ENCODE peak calls at places on chromosomes 13 and 19, in five cellular contexts. F, W, E, C and G are unnamed samples.

GRCh38 chr13:93305886-93306285 is 79.3 kb downstream of the GPC6 start:
- DNase-seq in F (no peak), W (no peak), E (no peak), C (no peak), G (no peak)

GRCh38 chr19:38815059-38816001 is 2.6 kb upstream of the LGALS4 start:
- DNase-seq in F (no peak), W (no peak), E (no peak), C (no peak), G (no peak)

GRCh38 chr19:24003537-24003936 is 83.5 kb upstream of the ZNF254 start:
- DNase-seq in F (no peak), W (no peak), E (no peak), C (no peak), G (no peak)

GRCh38 chr19:40549007-40549708 is 27.5 kb upstream of the SHKBP1 start:
- DNase-seq in F (peak), W (peak), E (peak), C (peak), G (peak)

GRCh38 chr19:29538651-29539050 is 12.9 kb downstream of the VSTM2B start:
- DNase-seq in F (no peak), W (no peak), E (no peak), C (no peak), G (no peak)

GRCh38 chr19:38132781-38133180 is 91.2 kb downstream of the DPF1 start:
- DNase-seq in F (no peak), W (no peak), E (no peak), C (no peak), G (no peak)

GRCh38 chr13:44879452-44880058 is 109.7 kb downstream of the NUFIP1 start:
- DNase-seq in F (peak), W (no peak), E (peak), C (no peak), G (no peak)

GRCh38 chr13:50955212-50955611 is 45.6 kb downstream of the RNASEH2B start:
- DNase-seq in F (no peak), W (no peak), E (no peak), C (no peak), G (no peak)

GRCh38 chr19:56507446-56508281 is at the start of gene ZNF471:
- DNase-seq in F (peak), W (peak), E (peak), C (peak), G (peak)

GRCh38 chr13:23848639-23849282 is 40.4 kb downstream of the MIPEP start:
- DNase-seq in F (no peak), W (no peak), E (no peak), C (no peak), G (no peak)

GRCh38 chr19:19485161-19485997 is 30.0 kb downstream of the TSSK6 start:
- DNase-seq in F (no peak), W (peak), E (peak), C (no peak), G (no peak)

GRCh38 chr19:29662604-29663404 is 2.5 kb upstream of the PLEKHF1 start:
- DNase-seq in F (peak), W (no peak), E (peak), C (no peak), G (no peak)

GRCh38 chr19:42270346-42271044 is 1.4 kb downstream of the CIC start:
- DNase-seq in F (peak), W (no peak), E (peak), C (no peak), G (no peak)

GRCh38 chr13:96214804-96215445 is 125.0 kb downstream of the HS6ST3 start:
- DNase-seq in F (no peak), W (no peak), E (peak), C (no peak), G (no peak)

GRCh38 chr19:39544201-39544903 is 4.4 kb upstream of the EID2 start:
- DNase-seq in F (no peak), W (no peak), E (peak), C (no peak), G (no peak)

GRCh38 chr19:31054430-31054829 is 294.8 kb downstream of the TSHZ3 start:
- DNase-seq in F (no peak), W (peak), E (peak), C (no peak), G (peak)

GRCh38 chr13:77002590-77003190 is 10.8 kb downstream of the CLN5 start:
- DNase-seq in F (peak), W (no peak), E (peak), C (no peak), G (no peak)

GRCh38 chr13:43744630-43745029 is 42.1 kb downstream of the ENOX1 start:
- DNase-seq in F (no peak), W (no peak), E (peak), C (no peak), G (no peak)

GRCh38 chr19:55116232-55117062 is 990 bp downstream of the PPP1R12C start:
- DNase-seq in F (peak), W (peak), E (peak), C (peak), G (peak)

GRCh38 chr13:83190020-83190419 is 692.3 kb downstream of the SLITRK1 start:
- DNase-seq in F (no peak), W (no peak), E (peak), C (no peak), G (no peak)

GRCh38 chr19:7888826-7889217 is 512 bp downstream of the LRRC8E start:
- DNase-seq in F (no peak), W (no peak), E (no peak), C (no peak), G (no peak)

GRCh38 chr19:19146000-19146608 is 7.8 kb upstream of the TMEM161A start:
- DNase-seq in F (peak), W (peak), E (peak), C (peak), G (peak)

GRCh38 chr19:34120846-34121639 is 51.3 kb upstream of the LSM14A start:
- DNase-seq in F (no peak), W (peak), E (peak), C (no peak), G (no peak)

GRCh38 chr19:38964738-38965137 is 10.8 kb downstream of the FBXO17 start:
- DNase-seq in F (no peak), W (no peak), E (no peak), C (no peak), G (no peak)

GRCh38 chr13:91381371-91381770 is 17.1 kb upstream of the GPC5 start:
- DNase-seq in F (no peak), W (no peak), E (peak), C (no peak), G (no peak)

GRCh38 chr19:33394006-33394722 is 20.7 kb downstream of the CEBPG start:
- DNase-seq in F (no peak), W (no peak), E (peak), C (peak), G (no peak)

GRCh38 chr13:101572456-101572855 is 120.0 kb downstream of the ITGBL1 start:
- DNase-seq in F (no peak), W (no peak), E (no peak), C (no peak), G (no peak)

GRCh38 chr13:77000475-77000874 is 8.6 kb downstream of the CLN5 start:
- DNase-seq in F (no peak), W (no peak), E (peak), C (no peak), G (no peak)

GRCh38 chr13:24459234-24459633 is 53.3 kb downstream of the PARP4 start:
- DNase-seq in F (no peak), W (no peak), E (peak), C (no peak), G (no peak)

GRCh38 chr19:42114412-42114811 is 17.8 kb downstream of the POU2F2 start:
- DNase-seq in F (no peak), W (peak), E (no peak), C (no peak), G (no peak)

GRCh38 chr19:12993562-12993961 is 1.7 kb upstream of the NFIX start:
- DNase-seq in F (no peak), W (no peak), E (no peak), C (no peak), G (no peak)

GRCh38 chr19:12994701-12995595 is at the start of gene NFIX:
- DNase-seq in F (peak), W (no peak), E (peak), C (peak), G (peak)

GRCh38 chr19:12990853-12991252 is 4.4 kb upstream of the NFIX start:
- DNase-seq in F (no peak), W (no peak), E (no peak), C (no peak), G (no peak)

GRCh38 chr19:12991296-12991695 is 4.0 kb upstream of the NFIX start:
- DNase-seq in F (no peak), W (no peak), E (no peak), C (no peak), G (no peak)

GRCh38 chr19:12992729-12993128 is 2.5 kb upstream of the NFIX start:
- DNase-seq in F (no peak), W (no peak), E (no peak), C (no peak), G (no peak)
- TF ChIP-seq CTCF in F (no peak), W (no peak), E (no peak), C (no peak), G (no peak)

GRCh38 chr13:52846567-52847321 is 1.7 kb downstream of the PCDH8 start:
- DNase-seq in F (no peak), W (peak), E (peak), C (no peak), G (peak)
- TF ChIP-seq CTCF in F (no peak), W (peak), E (peak), C (no peak), G (peak)

DNA sequence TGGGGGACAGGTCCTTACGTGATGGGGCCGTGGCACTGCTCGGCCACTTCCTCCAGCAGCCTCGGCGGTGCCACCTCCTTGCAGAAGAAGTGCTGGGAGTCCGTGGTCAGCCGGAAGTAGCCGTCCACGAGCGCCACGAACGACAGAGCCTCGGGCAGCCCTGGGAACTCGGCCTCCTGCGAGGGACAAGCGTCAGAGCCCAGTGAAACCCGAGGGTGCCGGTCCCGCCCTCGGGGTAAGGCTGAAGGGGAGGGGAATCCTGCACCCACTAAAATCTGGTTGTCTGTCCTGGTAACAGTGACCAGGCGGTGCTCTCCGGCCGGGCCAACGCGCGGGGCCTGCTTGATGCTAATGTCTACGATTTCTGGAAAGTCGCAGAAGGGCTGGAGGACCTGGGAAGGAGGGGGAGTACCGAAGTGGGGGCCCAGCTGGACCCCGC is 6.4 kb downstream of the JAK3 start:
- DNase-seq in F (no peak), W (peak), E (no peak), C (no peak), G (no peak)
- TF ChIP-seq CTCF in F (no peak), W (no peak), E (no peak), C (no peak), G (no peak)

GRCh38 chr13:36358352-36358751 is 12.2 kb upstream of the SPART start:
- DNase-seq in F (no peak), W (no peak), E (no peak), C (no peak), G (no peak)
- TF ChIP-seq CTCF in F (no peak), W (no peak), E (no peak), C (no peak), G (no peak)

GRCh38 chr13:29021717-29022116 is 201.6 kb downstream of the MTUS2 start:
- DNase-seq in F (no peak), W (no peak), E (no peak), C (no peak), G (no peak)
- TF ChIP-seq CTCF in F (no peak), W (no peak), E (no peak), C (no peak), G (no peak)

DNA sequence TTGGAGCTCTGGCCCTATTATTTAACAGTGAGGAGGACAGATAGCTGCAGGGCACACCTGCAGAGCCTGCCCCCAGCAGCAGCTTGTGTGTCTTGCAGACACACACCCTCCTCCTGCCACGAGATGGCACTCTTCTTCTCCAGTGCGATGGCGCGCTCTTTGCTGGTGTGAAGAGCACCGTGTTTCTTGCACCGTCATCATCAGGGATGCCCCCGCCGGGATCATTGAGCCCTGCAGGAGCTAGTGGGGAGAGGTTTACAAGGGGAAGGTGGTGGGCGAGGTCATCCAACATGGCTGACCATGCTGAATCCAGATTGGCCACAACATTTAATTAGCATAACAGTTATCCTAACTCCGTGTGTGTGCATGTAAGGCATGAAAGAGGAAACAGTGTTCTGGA is 105.6 kb downstream of the RAB20 start:
- DNase-seq in F (peak), W (peak), E (peak), C (peak), G (peak)
- TF ChIP-seq CTCF in F (peak), W (peak), E (peak), C (peak), G (peak)

DNA sequence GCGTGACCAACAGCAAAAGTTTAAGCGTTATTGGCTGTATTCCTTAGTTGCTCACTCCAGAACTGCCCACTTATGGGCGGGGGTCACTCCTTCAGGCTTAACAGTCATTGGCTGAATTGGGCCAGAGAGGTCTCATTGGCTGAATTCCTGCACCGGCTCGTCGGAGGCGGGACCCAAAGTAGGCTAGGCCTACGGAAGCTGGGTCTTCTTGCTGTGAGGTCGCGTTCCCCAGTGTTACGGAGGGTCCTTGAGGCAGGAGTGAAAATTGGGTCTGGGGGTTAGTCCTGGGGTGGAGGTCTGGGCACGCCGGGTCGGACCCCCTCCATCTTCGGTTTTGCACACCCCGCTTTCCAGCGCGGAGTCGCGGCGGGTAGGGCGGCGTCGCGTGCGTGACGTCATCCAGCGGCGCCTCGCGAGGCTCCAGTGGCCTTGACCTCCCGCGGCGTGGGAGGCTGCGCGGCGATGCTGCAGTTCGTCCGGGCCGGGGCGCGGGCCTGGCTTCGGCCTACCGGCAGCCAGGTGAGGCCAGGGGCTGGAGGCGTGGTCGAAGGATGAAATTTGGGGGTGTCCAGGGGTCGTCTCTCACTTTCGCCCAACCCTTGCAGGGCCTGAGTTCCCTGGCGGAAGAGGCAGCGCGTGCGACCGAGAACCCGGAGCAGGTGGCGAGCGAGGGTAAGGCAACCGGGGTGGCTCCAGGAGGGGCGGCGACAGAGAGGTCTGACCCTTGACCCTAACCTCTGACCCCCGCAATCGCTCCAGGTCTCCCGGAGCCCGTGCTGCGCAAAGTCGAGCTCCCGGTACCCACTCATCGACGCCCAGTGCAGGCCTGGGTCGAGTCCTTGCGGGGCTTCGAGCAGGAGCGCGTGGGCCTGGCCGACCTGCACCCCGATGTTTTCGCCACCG is at the start of gene MRPL4:
- DNase-seq in F (peak), W (peak), E (peak), C (peak), G (peak)
- TF ChIP-seq CTCF in F (no peak), W (no peak), E (no peak), C (no peak), G (no peak)

GRCh38 chr19:3152431-3152780 is 16.6 kb downstream of the GNA15 start:
- DNase-seq in F (no peak), W (no peak), E (no peak), C (no peak), G (no peak)
- TF ChIP-seq CTCF in F (no peak), W (no peak), E (no peak), C (no peak), G (no peak)